ENCODE peak calls at places on chromosomes 4 and X, in nine cellular contexts. I, H, S, T, M, Q, C, A and W are unnamed samples.

GRCh38 chr4:102535398-102536082 is 34.4 kb downstream of the NFKB1 start:
- DNase-seq in I (no peak), H (no peak), S (no peak), T (no peak), M (peak), Q (no peak), C (peak), A (no peak), W (peak)

GRCh38 chr4:7828011-7828720 is 111.5 kb downstream of the AFAP1 start:
- DNase-seq in I (no peak), H (no peak), S (no peak), T (peak), M (peak), Q (no peak), C (peak), A (no peak), W (peak)

GRCh38 chr4:73718375-73719373 is 21.7 kb upstream of the CXCL8 start:
- DNase-seq in I (no peak), H (no peak), S (no peak), T (no peak), M (peak), Q (peak), C (peak), A (no peak), W (peak)

GRCh38 chr4:5686338-5686737 is 22.0 kb downstream of the EVC2 start:
- DNase-seq in I (no peak), H (no peak), S (no peak), T (no peak), M (no peak), Q (no peak), C (no peak), A (no peak), W (no peak)

GRCh38 chr4:142656178-142656577 is 189.9 kb downstream of the INPP4B start:
- DNase-seq in I (peak), H (peak), S (no peak), T (no peak), M (peak), Q (no peak), C (peak), A (no peak), W (peak)

GRCh38 chrX:68743754-68744153 is 85.1 kb upstream of the EFNB1 start:
- DNase-seq in I (no peak), H (no peak), S (no peak), T (no peak), M (no peak), Q (no peak), C (no peak), A (no peak), W (no peak)

GRCh38 chrX:49308604-49309269 is 5.3 kb downstream of the GAGE10 start:
- DNase-seq in I (no peak), H (no peak), S (no peak), T (no peak), M (peak), Q (no peak), C (no peak), A (no peak), W (no peak)

GRCh38 chr4:183430317-183430986 is 14.0 kb upstream of the CDKN2AIP start:
- DNase-seq in I (peak), H (no peak), S (no peak), T (no peak), M (peak), Q (no peak), C (no peak), A (no peak), W (no peak)

GRCh38 chrX:93420090-93420489 is 253.3 kb downstream of the NAP1L3 start:
- DNase-seq in I (peak), H (no peak), S (no peak), T (no peak), M (no peak), Q (no peak), C (no peak), A (no peak), W (no peak)